ENCODE peak calls at places on chromosomes 4 and X, in eight cellular contexts. S is lung, V is Peyer's patch, J is NCI-H1105 treated with DMSO at 0.1 percent for 48 hours, O is upper lobe of left lung, A is AG08396, Y is glomerular endothelial cell, H is hypothalamus. I is an unnamed sample.

GRCh38 chr4:99755223-99755944 is 61.2 kb upstream of the DAPP1 start:
- DNase-seq in S (no peak), V (no peak), J (peak), O (no peak), A (no peak), Y (no peak), H (no peak), I (no peak)

GRCh38 chr4:37073226-37073840 is 171.2 kb upstream of the NWD2 start:
- DNase-seq in S (no peak), V (no peak), J (no peak), O (no peak), A (no peak), Y (no peak), H (no peak), I (no peak)

GRCh38 chrX:153934473-153935325 is at the start of gene NAA10:
- DNase-seq in S (peak), V (peak), J (peak), O (peak), A (peak), Y (no peak), H (peak), I (peak)

GRCh38 chrX:53421772-53422090 is 723 bp downstream of the SMC1A start:
- DNase-seq in S (no peak), V (no peak), J (peak), O (no peak), A (no peak), Y (no peak), H (no peak), I (no peak)

GRCh38 chr4:138492178-138492577 is 250.0 kb upstream of the SLC7A11 start:
- DNase-seq in S (no peak), V (no peak), J (no peak), O (no peak), A (no peak), Y (no peak), H (no peak), I (no peak)

GRCh38 chr4:108738307-108738706 is 24.5 kb downstream of the ETNPPL start:
- DNase-seq in S (no peak), V (no peak), J (no peak), O (no peak), A (no peak), Y (no peak), H (no peak), I (no peak)

GRCh38 chrX:16222123-16222522 is 54.8 kb downstream of the MAGEB17 start:
- DNase-seq in S (no peak), V (no peak), J (no peak), O (no peak), A (no peak), Y (no peak), H (no peak), I (no peak)

GRCh38 chrX:1387141-1387776 is 4.7 kb downstream of the SLC25A6 start:
- DNase-seq in S (no peak), V (peak), J (no peak), O (peak), A (peak), Y (no peak), H (no peak), I (no peak)

GRCh38 chr4:94413085-94413685 is 38.6 kb upstream of the PDLIM5 start:
- DNase-seq in S (no peak), V (no peak), J (no peak), O (no peak), A (no peak), Y (no peak), H (no peak), I (no peak)

GRCh38 chrX:53039239-53039638 is 9.3 kb upstream of the GPR173 start:
- DNase-seq in S (no peak), V (no peak), J (no peak), O (no peak), A (no peak), Y (no peak), H (no peak), I (no peak)

GRCh38 chr4:87458913-87459312 is 36.5 kb downstream of the NUDT9 start:
- DNase-seq in S (no peak), V (no peak), J (no peak), O (no peak), A (no peak), Y (no peak), H (no peak), I (no peak)

GRCh38 chr4:148980782-148981181 is 538.6 kb upstream of the NR3C2 start:
- DNase-seq in S (no peak), V (no peak), J (no peak), O (no peak), A (no peak), Y (no peak), H (no peak), I (no peak)

GRCh38 chr4:124389591-124389990 is 322.9 kb downstream of the ANKRD50 start:
- DNase-seq in S (no peak), V (no peak), J (no peak), O (no peak), A (no peak), Y (no peak), H (no peak), I (no peak)

GRCh38 chrX:130120321-130120731 is 10.0 kb upstream of the ELF4 start:
- DNase-seq in S (no peak), V (no peak), J (no peak), O (no peak), A (no peak), Y (no peak), H (no peak), I (no peak)

GRCh38 chr4:6709230-6710114 is at the start of gene MRFAP1L1:
- DNase-seq in S (peak), V (peak), J (peak), O (peak), A (peak), Y (peak), H (peak), I (peak)

GRCh38 chrX:47751670-47752069 is 85.0 kb upstream of the ZNF81 start:
- DNase-seq in S (no peak), V (peak), J (peak), O (peak), A (no peak), Y (no peak), H (no peak), I (no peak)

GRCh38 chrX:97751735-97752134 is 868.0 kb downstream of the RPA4 start:
- DNase-seq in S (no peak), V (no peak), J (no peak), O (no peak), A (no peak), Y (no peak), H (no peak), I (no peak)

GRCh38 chr4:7890635-7891393 is 48.8 kb downstream of the AFAP1 start:
- DNase-seq in S (no peak), V (no peak), J (no peak), O (no peak), A (no peak), Y (peak), H (no peak), I (no peak)

GRCh38 chr4:6225469-6225868 is 25.1 kb upstream of the JAKMIP1 start:
- DNase-seq in S (no peak), V (no peak), J (no peak), O (no peak), A (peak), Y (no peak), H (no peak), I (no peak)

GRCh38 chr4:139229534-139230039 is 50.4 kb downstream of the MGARP start:
- DNase-seq in S (no peak), V (no peak), J (peak), O (no peak), A (peak), Y (no peak), H (no peak), I (no peak)

GRCh38 chr4:3418029-3418762 is 23.6 kb upstream of the HGFAC start:
- DNase-seq in S (no peak), V (peak), J (no peak), O (no peak), A (no peak), Y (no peak), H (no peak), I (no peak)

GRCh38 chr4:147596976-147597375 is 20.2 kb upstream of the TMEM184C start:
- DNase-seq in S (peak), V (no peak), J (peak), O (peak), A (peak), Y (no peak), H (no peak), I (no peak)

GRCh38 chr4:154073107-154073817 is 284.4 kb upstream of the SFRP2 start:
- DNase-seq in S (no peak), V (no peak), J (no peak), O (no peak), A (no peak), Y (no peak), H (no peak), I (no peak)

GRCh38 chr4:165761968-165762367 is 111.1 kb upstream of the TLL1 start:
- DNase-seq in S (no peak), V (no peak), J (no peak), O (no peak), A (no peak), Y (no peak), H (no peak), I (no peak)

GRCh38 chr4:44760142-44760898 is 34.0 kb upstream of the GNPDA2 start:
- DNase-seq in S (no peak), V (no peak), J (peak), O (no peak), A (peak), Y (peak), H (no peak), I (no peak)

GRCh38 chrX:27674491-27674890 is 84.3 kb downstream of the DCAF8L2 start:
- DNase-seq in S (no peak), V (no peak), J (no peak), O (no peak), A (no peak), Y (no peak), H (no peak), I (no peak)

GRCh38 chr4:3465698-3466671 is 2.9 kb downstream of the DOK7 start:
- DNase-seq in S (no peak), V (no peak), J (no peak), O (no peak), A (no peak), Y (no peak), H (no peak), I (no peak)

GRCh38 chrX:115503099-115503498 is 57.9 kb upstream of the PLS3 start:
- DNase-seq in S (no peak), V (no peak), J (no peak), O (no peak), A (no peak), Y (no peak), H (no peak), I (no peak)

GRCh38 chrX:150515801-150516200 is 52.6 kb upstream of the MTM1 start:
- DNase-seq in S (no peak), V (no peak), J (no peak), O (no peak), A (no peak), Y (no peak), H (no peak), I (no peak)

GRCh38 chr4:8599091-8599460 is 6.5 kb downstream of the CPZ start:
- DNase-seq in S (no peak), V (no peak), J (no peak), O (no peak), A (no peak), Y (no peak), H (no peak), I (no peak)

GRCh38 chrX:70422886-70423336 is at the start of gene GDPD2:
- DNase-seq in S (no peak), V (peak), J (peak), O (no peak), A (no peak), Y (no peak), H (no peak), I (no peak)

GRCh38 chr4:3017504-3017903 is 54.1 kb downstream of the GRK4 start:
- DNase-seq in S (no peak), V (no peak), J (no peak), O (no peak), A (no peak), Y (no peak), H (no peak), I (no peak)